ENCODE peak calls at places on chromosomes 4 and X, in four cellular contexts. I is GM12878, M is HL-60, U is K562. K is an unnamed sample.

GRCh38 chr4:169253087-169253675 is 17.6 kb downstream of the SH3RF1 start:
- DNase-seq in I (no peak), M (no peak), U (no peak), K (no peak)

GRCh38 chr4:165288639-165289428 is 38.6 kb upstream of the MSMO1 start:
- DNase-seq in I (no peak), M (no peak), U (no peak), K (no peak)

GRCh38 chrX:148574247-148574973 is 74.0 kb downstream of the AFF2 start:
- DNase-seq in I (peak), M (no peak), U (no peak), K (no peak)

GRCh38 chr4:166128452-166128851 is 255.4 kb downstream of the TLL1 start:
- DNase-seq in I (no peak), M (no peak), U (no peak), K (no peak)

GRCh38 chr4:120395746-120396145 is 329.1 kb upstream of the MAD2L1 start:
- DNase-seq in I (no peak), M (no peak), U (no peak), K (no peak)

GRCh38 chrX:19991350-19991718 is 473 bp upstream of the BCLAF3 start:
- DNase-seq in I (no peak), M (no peak), U (no peak), K (no peak)

GRCh38 chrX:331772-332495 is 13.3 kb upstream of the GTPBP6 start:
- DNase-seq in I (no peak), M (no peak), U (no peak), K (no peak)

GRCh38 chr4:110487873-110488272 is 11.9 kb downstream of the ENPEP start:
- DNase-seq in I (no peak), M (no peak), U (no peak), K (no peak)

GRCh38 chr4:106587558-106587957 is 219.0 kb upstream of the GIMD1 start:
- DNase-seq in I (no peak), M (no peak), U (no peak), K (no peak)

GRCh38 chrX:133085785-133086184 is 11.1 kb downstream of the USP26 start:
- DNase-seq in I (no peak), M (no peak), U (no peak), K (no peak)

GRCh38 chr4:15955670-15956069 is 7.3 kb downstream of the FGFBP2 start:
- DNase-seq in I (no peak), M (no peak), U (no peak), K (no peak)

GRCh38 chr4:48341776-48342558 is 638 bp downstream of the SLAIN2 start:
- DNase-seq in I (no peak), M (no peak), U (peak), K (peak)

GRCh38 chrX:154074199-154074598 is 23.3 kb downstream of the MECP2 start:
- DNase-seq in I (no peak), M (no peak), U (no peak), K (no peak)

GRCh38 chr4:1241936-1242505 is 6.9 kb downstream of the CTBP1 start:
- DNase-seq in I (no peak), M (no peak), U (no peak), K (peak)

GRCh38 chr4:155888171-155888570 is 15.3 kb upstream of the TDO2 start:
- DNase-seq in I (no peak), M (no peak), U (no peak), K (no peak)

GRCh38 chr4:9898596-9899345 is 117.3 kb downstream of the DRD5 start:
- DNase-seq in I (no peak), M (no peak), U (peak), K (peak)

GRCh38 chr4:67721317-67721769 is 20.4 kb upstream of the UBA6 start:
- DNase-seq in I (no peak), M (no peak), U (no peak), K (no peak)

GRCh38 chrX:106392346-106392745 is 219.4 kb upstream of the RADX start:
- DNase-seq in I (no peak), M (no peak), U (no peak), K (no peak)

GRCh38 chrX:106401965-106402559 is 209.7 kb upstream of the RADX start:
- DNase-seq in I (no peak), M (no peak), U (no peak), K (no peak)

GRCh38 chrX:106397788-106398538 is 213.8 kb upstream of the RADX start:
- DNase-seq in I (no peak), M (no peak), U (no peak), K (no peak)
- TF ChIP-seq SPI1 in I (no peak), M (no peak), U (no peak), K (no peak)

GRCh38 chr4:75924309-75924708 is 16.5 kb downstream of the NAAA start:
- DNase-seq in I (no peak), M (no peak), U (no peak), K (no peak)

GRCh38 chr4:75919914-75920313 is 17.7 kb upstream of the PPEF2 start:
- DNase-seq in I (no peak), M (no peak), U (no peak), K (no peak)

GRCh38 chr4:75920327-75920726 is 18.1 kb upstream of the PPEF2 start:
- DNase-seq in I (no peak), M (no peak), U (no peak), K (no peak)

GRCh38 chr4:75922588-75922987 is 18.2 kb downstream of the NAAA start:
- DNase-seq in I (no peak), M (no peak), U (no peak), K (no peak)

DNA sequence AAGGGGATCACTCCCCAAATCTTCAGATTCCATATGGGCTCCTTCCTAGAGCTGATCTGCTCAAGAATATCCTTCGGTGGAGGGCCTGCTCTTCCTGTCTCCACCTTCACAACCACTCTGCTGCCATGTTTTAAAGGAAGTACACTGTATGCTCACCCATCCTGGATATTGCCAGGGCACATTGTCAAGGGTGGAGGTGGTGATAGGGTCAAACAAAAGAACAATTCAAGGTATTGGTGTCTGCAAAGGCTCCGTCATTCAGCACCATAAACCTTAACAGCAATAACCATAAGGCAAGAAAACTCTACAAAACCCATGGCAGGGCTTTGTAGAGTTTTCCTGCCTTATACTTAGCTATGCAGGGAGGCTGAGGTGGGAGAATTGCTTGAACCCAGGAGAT is 18.9 kb downstream of the NAAA start:
- DNase-seq in I (no peak), M (no peak), U (no peak), K (no peak)
- TF ChIP-seq SPI1 in I (no peak), M (no peak), U (no peak), K (no peak)

GRCh38 chr4:77665381-77666069 is 59.9 kb downstream of the CXCL13 start:
- DNase-seq in I (no peak), M (no peak), U (no peak), K (no peak)

GRCh38 chr4:77671051-77671450 is 65.4 kb downstream of the CXCL13 start:
- DNase-seq in I (no peak), M (no peak), U (no peak), K (no peak)

DNA sequence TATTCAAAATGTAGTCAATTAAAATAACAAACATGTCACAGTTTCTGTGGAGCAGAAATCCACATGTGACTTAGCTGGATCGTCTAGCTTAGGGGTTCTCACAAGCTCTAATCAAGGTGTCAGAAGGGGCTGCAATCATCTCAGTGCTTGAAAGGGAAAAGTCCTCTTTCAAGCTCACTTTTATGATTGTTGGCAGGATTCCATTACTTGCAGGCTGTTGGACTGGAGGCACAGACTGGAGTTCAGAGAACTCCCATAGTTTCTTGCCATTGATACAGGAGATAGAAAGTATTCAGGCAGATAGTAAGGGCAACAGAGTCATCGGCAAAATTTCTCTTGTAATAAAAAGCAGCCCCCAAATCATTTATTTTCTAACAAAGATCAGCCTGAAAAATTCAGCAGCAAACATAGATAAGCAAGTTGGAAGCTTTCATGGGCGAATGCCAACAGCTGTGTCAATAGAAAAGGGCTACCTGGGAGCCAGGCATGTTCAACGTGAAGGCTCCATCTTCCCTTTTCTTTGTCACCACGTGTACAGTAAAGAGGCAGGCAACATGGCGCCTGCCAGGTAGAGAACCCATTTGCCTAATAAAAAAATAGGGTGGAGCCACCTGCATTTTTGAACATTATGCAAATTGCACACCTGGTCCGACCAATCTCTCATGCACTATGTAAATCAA is 64.4 kb downstream of the CXCL13 start:
- DNase-seq in I (no peak), M (no peak), U (no peak), K (no peak)
- TF ChIP-seq SPI1 in I (no peak), M (no peak), U (no peak), K (no peak)

GRCh38 chrX:35728481-35728880 is 69.7 kb upstream of the MAGEB16 start:
- DNase-seq in I (no peak), M (no peak), U (no peak), K (no peak)
- TF ChIP-seq SPI1 in I (no peak), M (no peak), U (no peak), K (no peak)

GRCh38 chr4:182873726-182874125 is 43.5 kb downstream of the DCTD start:
- DNase-seq in I (no peak), M (no peak), U (no peak), K (no peak)
- TF ChIP-seq SPI1 in I (no peak), M (no peak), U (no peak), K (no peak)

DNA sequence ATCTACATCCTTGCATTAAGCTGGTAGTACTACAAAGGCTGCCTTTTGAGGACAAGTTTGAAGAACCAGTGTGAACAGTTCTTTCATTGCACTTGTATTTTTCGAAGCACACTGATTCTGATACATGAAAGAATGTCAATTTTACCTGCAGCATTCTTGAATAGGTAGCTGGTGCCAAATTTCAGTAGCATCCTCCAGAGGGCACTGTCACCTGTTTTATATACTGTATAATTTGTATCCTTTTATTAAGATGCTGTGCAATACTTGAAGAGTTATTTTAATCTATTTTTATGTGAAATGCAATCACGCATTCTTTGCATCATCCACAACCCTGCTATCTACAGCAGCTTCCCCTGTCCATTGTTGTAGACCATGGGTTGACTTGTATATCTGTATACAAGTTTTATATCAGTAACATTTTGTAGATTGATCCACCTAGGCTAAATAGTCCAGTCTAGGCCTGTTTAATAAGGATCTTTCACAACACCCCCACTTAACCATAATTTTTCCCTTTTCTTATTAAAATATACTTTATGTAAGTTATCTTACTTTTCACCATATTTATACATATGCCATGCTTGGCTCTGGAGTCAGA is 325.7 kb downstream of the PCDH7 start:
- DNase-seq in I (no peak), M (no peak), U (no peak), K (no peak)
- TF ChIP-seq SPI1 in I (no peak), M (no peak), U (no peak), K (no peak)